ENCODE peak calls at places on chromosome 21, in nine cellular contexts. X is stomach, K is Peyer's patch, L is GM10248, C is endothelial cell, S is fibroblast of mammary gland, N is astrocyte of the spinal cord, Z is heart left ventricle, P is choroid plexus epithelial cell. Q is an unnamed sample.

GRCh38 chr21:36463991-36464390 is 15.9 kb downstream of the CLDN14 start:
- DNase-seq in Z (no peak), P (no peak), X (no peak), S (no peak), N (no peak), L (no peak), K (no peak), C (no peak), Q (no peak)

GRCh38 chr21:34022557-34023335 is 50.6 kb upstream of the MRPS6 start:
- DNase-seq in C (no peak), L (no peak), N (no peak), Z (no peak), P (no peak), K (peak; percentile 47), S (no peak), X (no peak), Q (no peak)

GRCh38 chr21:36747114-36747814 is 48.3 kb downstream of the SIM2 start:
- DNase-seq in L (no peak), K (no peak), Z (no peak), N (no peak), X (no peak), P (no peak), C (peak; percentile 31), S (no peak), Q (no peak)

GRCh38 chr21:15775291-15775690 is 45.5 kb downstream of the USP25 start:
- DNase-seq in S (no peak), N (no peak), K (no peak), C (peak; percentile 13), Z (no peak), L (no peak), P (no peak), X (no peak), Q (no peak)

GRCh38 chr21:39000496-39000895 is 182.8 kb downstream of the PSMG1 start:
- DNase-seq in L (no peak), X (no peak), S (no peak), N (no peak), K (no peak), P (no peak), C (peak; percentile 16), Z (no peak), Q (no peak)

GRCh38 chr21:16620921-16621320 is 891.1 kb downstream of the USP25 start:
- DNase-seq in P (no peak), S (no peak), X (no peak), L (no peak), K (no peak), Z (no peak), N (no peak), C (no peak), Q (no peak)

GRCh38 chr21:37917612-37918011 is 1.4 kb upstream of the KCNJ6 start:
- DNase-seq in Z (no peak), K (no peak), X (no peak), S (peak; percentile 17), N (peak; percentile 7), L (no peak), P (peak; percentile 54), C (no peak), Q (peak; percentile 30)

GRCh38 chr21:40345700-40346099 is 478.5 kb downstream of the PCP4 start:
- DNase-seq in K (no peak), C (no peak), P (no peak), Z (no peak), X (no peak), S (no peak), L (no peak), N (no peak), Q (no peak)

GRCh38 chr21:44078411-44078981 is 28.7 kb upstream of the PWP2 start:
- DNase-seq in C (no peak), Z (no peak), K (no peak), N (no peak), L (no peak), X (no peak), S (no peak), P (no peak), Q (no peak)

GRCh38 chr21:44010429-44010828 is 1.7 kb upstream of the TRAPPC10 start:
- DNase-seq in X (no peak), N (peak; percentile 22), C (no peak), P (peak; percentile 71), L (no peak), Z (no peak), K (no peak), S (no peak), Q (no peak)

GRCh38 chr21:15080504-15080903 is 15.7 kb upstream of the NRIP1 start:
- DNase-seq in C (no peak), P (no peak), N (no peak), Z (no peak), S (no peak), X (no peak), K (no peak), L (no peak), Q (no peak)

GRCh38 chr21:32844653-32845443 is 73.3 kb upstream of the PAXBP1 start:
- DNase-seq in S (peak; percentile 98), X (no peak), N (peak; percentile 45), P (peak; percentile 48), C (no peak), L (no peak), Z (no peak), K (no peak), Q (peak; percentile 74)

GRCh38 chr21:37873655-37874054 is 42.6 kb downstream of the KCNJ6 start:
- DNase-seq in K (no peak), C (no peak), P (peak; percentile 38), X (no peak), S (no peak), L (no peak), Z (no peak), N (no peak), Q (peak; percentile 15)

DNA sequence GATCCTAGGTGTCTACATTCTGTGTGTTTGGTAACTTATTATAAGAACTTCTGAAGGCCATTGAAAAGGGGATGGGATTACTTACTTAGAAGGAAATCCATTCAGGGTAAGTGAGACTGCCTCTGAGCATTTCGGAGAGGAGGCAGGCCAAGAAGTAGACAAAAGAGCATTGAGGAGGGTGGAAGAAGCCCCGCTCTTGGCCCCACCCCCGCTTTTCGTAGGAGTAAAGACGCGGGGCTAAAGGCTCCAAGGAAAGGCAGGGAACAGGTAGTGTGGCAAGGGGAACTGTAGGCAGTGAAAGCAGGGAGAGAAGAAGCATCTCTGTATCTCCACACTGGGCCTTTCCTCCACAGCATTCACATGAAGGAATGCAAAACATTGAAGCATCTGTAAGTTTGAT is 51.8 kb upstream of the GRIK1 start:
- DNase-seq in P (no peak), N (no peak), L (no peak), S (no peak), Z (no peak), C (no peak), K (no peak), X (no peak), Q (no peak)
- TF ChIP-seq CTCF in P (no peak), N (no peak), L (no peak), S (no peak), Z (no peak), C (no peak), K (no peak), X (no peak), Q (no peak)

DNA sequence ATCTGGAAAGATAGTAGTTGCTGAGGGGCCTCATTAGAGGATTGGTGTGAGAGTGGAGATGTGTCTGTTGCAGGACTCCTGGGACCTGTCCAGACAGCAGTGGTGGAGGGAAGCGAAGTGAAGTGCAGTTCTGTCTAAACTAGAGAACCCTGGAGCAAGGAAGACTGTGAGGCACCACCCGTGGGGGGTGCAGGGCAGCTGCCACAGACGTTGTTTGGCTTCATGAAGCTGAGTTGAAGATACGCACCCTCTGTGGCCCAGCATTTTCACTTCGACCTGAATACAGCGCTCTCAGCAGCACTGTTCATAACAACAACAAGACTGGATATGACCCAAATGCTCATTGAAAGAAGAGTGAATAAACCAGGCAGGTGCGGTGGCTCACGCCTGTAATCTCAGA is 29.3 kb downstream of the ABCG1 start:
- DNase-seq in N (no peak), S (no peak), L (no peak), K (no peak), C (no peak), Z (no peak), P (no peak), X (no peak), Q (no peak)
- TF ChIP-seq CTCF in N (no peak), S (no peak), L (no peak), K (no peak), C (no peak), Z (no peak), P (no peak), X (no peak), Q (no peak)

GRCh38 chr21:45615145-45615711 is 28.3 kb upstream of the PCBP3 start:
- DNase-seq in Z (no peak), K (peak; percentile 87), P (no peak), S (peak; percentile 80), N (peak; percentile 57), L (peak; percentile 55), X (peak; percentile 55), C (no peak), Q (peak; percentile 33)
- TF ChIP-seq CTCF in Z (no peak), K (no peak), P (no peak), S (no peak), N (no peak), L (peak; percentile 10), X (no peak), C (no peak), Q (no peak)

GRCh38 chr21:42669069-42669468 is 15.6 kb downstream of the PDE9A start:
- DNase-seq in Z (no peak), X (no peak), P (no peak), S (peak; percentile 42), C (no peak), L (no peak), K (no peak), N (no peak), Q (peak; percentile 26)
- TF ChIP-seq CTCF in Z (no peak), X (peak; percentile 6), P (no peak), S (peak; percentile 43), C (no peak), L (no peak), K (no peak), N (peak; percentile 2), Q (peak; percentile 22)

Q was measured in fibroblast of the aortic adventitia.